ENCODE peak calls at places on chromosomes 12 and 14, in eight cellular contexts. G is A549; H is right atrium auricular region; K is cardiac muscle cell; L is HCT116; I is lower lobe of right lung; B is mucosa of descending colon; R is CD4-positive, CD25-positive, alpha-beta regulatory T cell. M is an unnamed sample.
A peak's percentile ranks its signal among the peaks of the same experiment; 100 is the strongest.

GRCh38 chr14:75609606-75610476 is 31.4 kb downstream of the FLVCR2 start:
- DNase-seq in G (no peak), H (peak; percentile 69), K (no peak), L (no peak), I (no peak), B (no peak), R (no peak), M (peak; percentile 15)

GRCh38 chr12:123126294-123127144 is 24.4 kb downstream of the PITPNM2 start:
- DNase-seq in G (peak; percentile 94), H (peak; percentile 87), K (no peak), L (peak; percentile 69), I (no peak), B (no peak), R (no peak), M (no peak)

GRCh38 chr12:19382111-19382526 is 57.2 kb upstream of the AEBP2 start:
- DNase-seq in G (peak; percentile 88), H (peak; percentile 59), K (no peak), L (no peak), I (no peak), B (no peak), R (no peak), M (no peak)

GRCh38 chr12:46300906-46301305 is 32.1 kb upstream of the SLC38A1 start:
- DNase-seq in G (no peak), H (no peak), K (no peak), L (no peak), I (no peak), B (no peak), R (no peak), M (no peak)

GRCh38 chr12:93802698-93803097 is 125.5 kb downstream of the CRADD start:
- DNase-seq in G (no peak), H (no peak), K (peak; percentile 31), L (no peak), I (no peak), B (no peak), R (no peak), M (no peak)

GRCh38 chr12:73833746-73834145 is 703.9 kb upstream of the ATXN7L3B start:
- DNase-seq in G (no peak), H (no peak), K (no peak), L (no peak), I (no peak), B (no peak), R (no peak), M (no peak)

GRCh38 chr12:90013409-90013808 is 304.8 kb upstream of the ATP2B1 start:
- DNase-seq in G (peak; percentile 31), H (no peak), K (no peak), L (no peak), I (no peak), B (no peak), R (peak; percentile 22), M (no peak)

GRCh38 chr12:93163260-93164036 is 214.3 kb upstream of the NUDT4 start:
- DNase-seq in G (no peak), H (no peak), K (no peak), L (no peak), I (no peak), B (no peak), R (no peak), M (no peak)

GRCh38 chr14:104091927-104092771 is 6.6 kb downstream of the ASPG start:
- DNase-seq in G (no peak), H (no peak), K (no peak), L (no peak), I (peak; percentile 40), B (peak; percentile 50), R (no peak), M (no peak)

GRCh38 chr12:5003025-5003666 is 40.5 kb upstream of the KCNA5 start:
- DNase-seq in G (peak; percentile 61), H (peak; percentile 70), K (peak; percentile 86), L (peak; percentile 43), I (peak; percentile 61), B (no peak), R (peak; percentile 3), M (peak; percentile 62)

GRCh38 chr12:89856431-89856830 is 147.8 kb upstream of the ATP2B1 start:
- DNase-seq in G (no peak), H (no peak), K (peak; percentile 43), L (no peak), I (no peak), B (no peak), R (no peak), M (no peak)

GRCh38 chr12:105083551-105084105 is 630 bp downstream of the ALDH1L2 start:
- DNase-seq in G (peak; percentile 58), H (peak; percentile 87), K (peak; percentile 19), L (no peak), I (peak; percentile 70), B (peak; percentile 60), R (no peak), M (peak; percentile 54)

DNA sequence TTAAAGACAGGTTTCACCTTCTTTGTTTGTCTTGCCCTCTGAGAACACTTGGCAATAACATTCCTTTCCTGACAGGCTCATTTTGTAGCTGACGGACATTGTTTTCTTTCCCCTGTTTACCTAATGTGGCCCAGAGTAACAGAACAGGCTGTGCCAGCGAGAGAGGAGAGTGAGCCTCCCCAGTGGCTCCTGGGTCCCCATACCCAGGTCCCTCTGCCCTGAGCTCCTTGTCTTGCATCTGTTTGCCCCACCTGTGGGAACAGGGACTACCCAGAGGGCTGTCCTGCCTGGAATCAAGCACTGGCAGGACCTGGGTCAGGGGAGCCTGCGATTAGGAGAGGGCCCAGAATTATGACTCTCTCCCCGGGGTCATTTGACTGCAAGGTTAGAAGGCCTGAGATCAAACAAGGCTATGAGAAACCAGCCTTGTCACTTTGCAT is 222.9 kb downstream of the ZFP36L1 start:
- DNase-seq in G (no peak), H (no peak), K (no peak), L (no peak), I (no peak), B (no peak), R (no peak), M (no peak)
- H3K4me1 ChIP-seq in G (peaks cover 18% of the 10 kb centered on the region), H (no peaks in the 10 kb centered on the region), K (peaks cover 10% of the 10 kb centered on the region), L (peaks cover 33% of the 10 kb centered on the region), I (peaks cover 53% of the 10 kb centered on the region), B (peaks cover 2% of the 10 kb centered on the region), R (peaks cover 8% of the 10 kb centered on the region), M (peaks cover 21% of the 10 kb centered on the region)

DNA sequence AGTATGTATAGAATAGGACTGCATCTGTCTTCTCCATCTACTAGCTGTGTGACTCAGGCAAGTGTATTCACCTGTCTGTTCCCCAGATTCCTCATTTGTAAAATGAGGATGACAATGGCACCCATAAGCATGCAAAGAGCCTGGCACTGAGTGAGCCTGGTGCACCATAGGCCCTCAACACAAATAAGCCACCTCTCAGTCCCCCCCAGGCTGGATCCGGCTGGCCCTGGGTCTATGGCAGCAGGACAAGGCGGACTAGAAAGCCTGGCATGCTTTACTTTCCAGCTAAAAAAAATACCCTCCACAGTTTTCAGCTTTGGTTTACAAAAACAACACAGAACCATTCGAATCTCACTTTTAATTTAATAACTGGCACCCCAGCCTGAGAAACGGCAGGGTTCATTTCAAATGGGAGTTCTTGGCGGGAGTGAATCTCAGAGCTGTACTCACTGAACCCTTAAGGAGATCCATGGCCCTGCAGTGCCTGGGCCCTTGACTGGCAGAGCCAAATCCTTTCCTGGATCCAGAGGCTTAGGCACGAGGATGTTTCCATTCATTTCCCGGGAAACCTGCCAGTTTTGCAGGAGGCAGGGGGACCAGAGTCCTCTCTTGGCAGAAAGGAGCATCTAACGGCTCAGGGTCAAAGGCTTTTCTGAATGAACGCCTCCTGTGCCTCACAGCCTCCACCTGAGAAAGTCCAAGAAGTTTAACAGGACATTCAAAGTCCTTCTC is 17.7 kb downstream of the SYNE3 start:
- DNase-seq in G (no peak), H (no peak), K (no peak), L (no peak), I (no peak), B (no peak), R (no peak), M (no peak)
- H3K4me1 ChIP-seq in G (peaks cover 9% of the 10 kb centered on the region), H (no peaks in the 10 kb centered on the region), K (peaks cover 31% of the 10 kb centered on the region), L (no peaks in the 10 kb centered on the region), I (peaks cover 56% of the 10 kb centered on the region), B (peaks cover 46% of the 10 kb centered on the region), R (peaks cover 58% of the 10 kb centered on the region), M (peaks cover 34% of the 10 kb centered on the region)

GRCh38 chr12:69904761-69905160 is 79.7 kb downstream of the MYRFL start:
- DNase-seq in G (no peak), H (no peak), K (no peak), L (no peak), I (no peak), B (no peak), R (no peak), M (no peak)

GRCh38 chr12:69901141-69901900 is 76.3 kb downstream of the MYRFL start:
- DNase-seq in G (no peak), H (no peak), K (no peak), L (no peak), I (no peak), B (no peak), R (no peak), M (no peak)

GRCh38 chr12:69900720-69901131 is 75.7 kb downstream of the MYRFL start:
- DNase-seq in G (peak; percentile 64), H (peak; percentile 81), K (peak; percentile 85), L (peak; percentile 45), I (peak; percentile 50), B (no peak), R (peak; percentile 51), M (peak; percentile 47)

GRCh38 chr12:69905801-69906200 is 80.8 kb downstream of the MYRFL start:
- DNase-seq in G (no peak), H (no peak), K (no peak), L (no peak), I (no peak), B (no peak), R (no peak), M (no peak)

GRCh38 chr12:69903548-69903947 is 78.5 kb downstream of the MYRFL start:
- DNase-seq in G (no peak), H (no peak), K (no peak), L (no peak), I (no peak), B (no peak), R (no peak), M (no peak)
- H3K4me1 ChIP-seq in G (no peaks in the 10 kb centered on the region), H (no peaks in the 10 kb centered on the region), K (no peaks in the 10 kb centered on the region), L (no peaks in the 10 kb centered on the region), I (peaks cover 4% of the 10 kb centered on the region), B (no peaks in the 10 kb centered on the region), R (no peaks in the 10 kb centered on the region), M (no peaks in the 10 kb centered on the region)

GRCh38 chr14:24978862-24979724 is 70.9 kb downstream of the STXBP6 start:
- DNase-seq in G (no peak), H (no peak), K (no peak), L (no peak), I (no peak), B (no peak), R (no peak), M (no peak)

GRCh38 chr14:24976599-24976998 is 73.3 kb downstream of the STXBP6 start:
- DNase-seq in G (no peak), H (no peak), K (no peak), L (no peak), I (no peak), B (no peak), R (no peak), M (no peak)

GRCh38 chr14:24972844-24973243 is 77.1 kb downstream of the STXBP6 start:
- DNase-seq in G (no peak), H (no peak), K (no peak), L (no peak), I (no peak), B (no peak), R (no peak), M (no peak)

GRCh38 chr14:24974591-24975374 is 75.2 kb downstream of the STXBP6 start:
- DNase-seq in G (no peak), H (no peak), K (no peak), L (no peak), I (no peak), B (no peak), R (no peak), M (no peak)

DNA sequence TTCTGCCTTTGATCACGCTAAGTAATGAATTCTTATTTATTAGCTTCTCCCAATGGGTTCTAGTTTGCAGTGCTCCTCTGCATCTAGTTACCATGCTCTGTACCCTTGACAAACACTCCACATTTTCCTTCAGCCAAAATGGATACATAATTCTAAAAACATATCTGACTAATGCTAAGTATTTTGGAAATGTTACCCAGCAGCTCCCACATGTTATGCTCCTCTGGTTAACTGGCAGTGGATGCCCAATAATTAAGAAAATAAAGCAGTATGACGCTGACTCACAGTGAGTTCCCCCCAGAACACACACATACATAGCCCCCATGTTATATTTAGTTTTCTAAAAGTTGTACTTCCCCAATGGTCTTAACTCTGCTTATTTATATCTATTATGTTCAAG is 74.6 kb downstream of the STXBP6 start:
- DNase-seq in G (no peak), H (no peak), K (no peak), L (no peak), I (no peak), B (no peak), R (no peak), M (no peak)
- H3K4me1 ChIP-seq in G (peaks cover 13% of the 10 kb centered on the region), H (no peaks in the 10 kb centered on the region), K (no peaks in the 10 kb centered on the region), L (no peaks in the 10 kb centered on the region), I (peaks cover 9% of the 10 kb centered on the region), B (peaks cover 5% of the 10 kb centered on the region), R (no peaks in the 10 kb centered on the region), M (peaks cover 3% of the 10 kb centered on the region)

M was measured in gastrocnemius medialis.